ENCODE peak calls at places on chromosomes 11 and 22, in five cellular contexts. One of them, this sample, is unnamed.

GRCh38 chr11:68674461-68674860 is 9.9 kb upstream of the GAL start:
- DNase-seq in EL: no peak
- DNase-seq in stimulated activated CD8-positive, alpha-beta memory T cell treated with anti-CD3 and anti-CD28 coated beads, Interleukin-2, amount 100 ng/mL, for 48 hours: no peak
- DNase-seq in CD8-positive, alpha-beta T cell: no peak
- DNase-seq in mesendoderm: no peak
- DNase-seq in this sample: no peak

GRCh38 chr11:118877487-118878173 is 6.1 kb upstream of the CXCR5 start:
- DNase-seq in mesendoderm: no peak
- DNase-seq in CD8-positive, alpha-beta T cell: no peak
- DNase-seq in EL: no peak
- DNase-seq in stimulated activated CD8-positive, alpha-beta memory T cell treated with anti-CD3 and anti-CD28 coated beads, Interleukin-2, amount 100 ng/mL, for 48 hours: no peak
- DNase-seq in this sample: no peak

GRCh38 chr22:47748887-47749286 is 986.4 kb downstream of the TBC1D22A start:
- DNase-seq in CD8-positive, alpha-beta T cell: no peak
- DNase-seq in EL: no peak
- DNase-seq in stimulated activated CD8-positive, alpha-beta memory T cell treated with anti-CD3 and anti-CD28 coated beads, Interleukin-2, amount 100 ng/mL, for 48 hours: no peak
- DNase-seq in mesendoderm: no peak
- DNase-seq in this sample: no peak

GRCh38 chr22:36285545-36285944 is 32.6 kb downstream of the APOL1 start:
- DNase-seq in stimulated activated CD8-positive, alpha-beta memory T cell treated with anti-CD3 and anti-CD28 coated beads, Interleukin-2, amount 100 ng/mL, for 48 hours: no peak
- DNase-seq in CD8-positive, alpha-beta T cell: no peak
- DNase-seq in mesendoderm: no peak
- DNase-seq in EL: no peak
- DNase-seq in this sample: no peak

GRCh38 chr11:1518301-1518700 is 31.7 kb upstream of the MOB2 start:
- DNase-seq in CD8-positive, alpha-beta T cell: no peak
- DNase-seq in mesendoderm: no peak
- DNase-seq in stimulated activated CD8-positive, alpha-beta memory T cell treated with anti-CD3 and anti-CD28 coated beads, Interleukin-2, amount 100 ng/mL, for 48 hours: no peak
- DNase-seq in EL: no peak
- DNase-seq in this sample: no peak

GRCh38 chr11:79340535-79340934 is 100.3 kb downstream of the TENM4 start:
- DNase-seq in stimulated activated CD8-positive, alpha-beta memory T cell treated with anti-CD3 and anti-CD28 coated beads, Interleukin-2, amount 100 ng/mL, for 48 hours: no peak
- DNase-seq in EL: no peak
- DNase-seq in CD8-positive, alpha-beta T cell: no peak
- DNase-seq in mesendoderm: no peak
- DNase-seq in this sample: no peak

GRCh38 chr11:83573097-83573496 is 286.9 kb upstream of the CCDC90B start:
- DNase-seq in EL: peak; percentile 51
- DNase-seq in CD8-positive, alpha-beta T cell: no peak
- DNase-seq in stimulated activated CD8-positive, alpha-beta memory T cell treated with anti-CD3 and anti-CD28 coated beads, Interleukin-2, amount 100 ng/mL, for 48 hours: no peak
- DNase-seq in mesendoderm: no peak
- DNase-seq in this sample: peak; percentile 39

GRCh38 chr22:42960146-42960509 is 54.8 kb downstream of the PACSIN2 start:
- DNase-seq in mesendoderm: no peak
- DNase-seq in EL: no peak
- DNase-seq in CD8-positive, alpha-beta T cell: no peak
- DNase-seq in stimulated activated CD8-positive, alpha-beta memory T cell treated with anti-CD3 and anti-CD28 coated beads, Interleukin-2, amount 100 ng/mL, for 48 hours: no peak
- DNase-seq in this sample: no peak

GRCh38 chr11:78657968-78658839 is 83.5 kb upstream of the NARS2 start:
- DNase-seq in EL: no peak
- DNase-seq in stimulated activated CD8-positive, alpha-beta memory T cell treated with anti-CD3 and anti-CD28 coated beads, Interleukin-2, amount 100 ng/mL, for 48 hours: no peak
- DNase-seq in mesendoderm: no peak
- DNase-seq in CD8-positive, alpha-beta T cell: peak; percentile 31
- DNase-seq in this sample: no peak

GRCh38 chr22:49657275-49657973 is 170.2 kb downstream of the BRD1 start:
- DNase-seq in CD8-positive, alpha-beta T cell: peak; percentile 80
- DNase-seq in mesendoderm: peak; percentile 23
- DNase-seq in EL: no peak
- DNase-seq in stimulated activated CD8-positive, alpha-beta memory T cell treated with anti-CD3 and anti-CD28 coated beads, Interleukin-2, amount 100 ng/mL, for 48 hours: peak; percentile 54
- DNase-seq in this sample: peak; percentile 1

GRCh38 chr11:112394304-112394703 is 133.6 kb upstream of the PLET1 start:
- DNase-seq in mesendoderm: no peak
- DNase-seq in stimulated activated CD8-positive, alpha-beta memory T cell treated with anti-CD3 and anti-CD28 coated beads, Interleukin-2, amount 100 ng/mL, for 48 hours: no peak
- DNase-seq in CD8-positive, alpha-beta T cell: no peak
- DNase-seq in EL: no peak
- DNase-seq in this sample: no peak

GRCh38 chr22:46798366-46799057 is 36.1 kb downstream of the TBC1D22A start:
- DNase-seq in stimulated activated CD8-positive, alpha-beta memory T cell treated with anti-CD3 and anti-CD28 coated beads, Interleukin-2, amount 100 ng/mL, for 48 hours: peak; percentile 62
- DNase-seq in EL: peak; percentile 67
- DNase-seq in mesendoderm: peak; percentile 86
- DNase-seq in CD8-positive, alpha-beta T cell: peak; percentile 83
- DNase-seq in this sample: peak; percentile 23

GRCh38 chr11:65873280-65874156 is 918 bp upstream of the EFEMP2 start:
- DNase-seq in EL: peak; percentile 94
- DNase-seq in mesendoderm: peak; percentile 93
- DNase-seq in CD8-positive, alpha-beta T cell: peak; percentile 99
- DNase-seq in stimulated activated CD8-positive, alpha-beta memory T cell treated with anti-CD3 and anti-CD28 coated beads, Interleukin-2, amount 100 ng/mL, for 48 hours: peak; percentile 94
- DNase-seq in this sample: peak; percentile 86

GRCh38 chr11:2093575-2094353 is 45.4 kb downstream of the IGF2 start:
- DNase-seq in CD8-positive, alpha-beta T cell: no peak
- DNase-seq in EL: no peak
- DNase-seq in mesendoderm: no peak
- DNase-seq in stimulated activated CD8-positive, alpha-beta memory T cell treated with anti-CD3 and anti-CD28 coated beads, Interleukin-2, amount 100 ng/mL, for 48 hours: no peak
- DNase-seq in this sample: no peak

GRCh38 chr22:19579880-19580279 is 55.7 kb upstream of the CLDN5 start:
- DNase-seq in stimulated activated CD8-positive, alpha-beta memory T cell treated with anti-CD3 and anti-CD28 coated beads, Interleukin-2, amount 100 ng/mL, for 48 hours: peak; percentile 23
- DNase-seq in mesendoderm: no peak
- DNase-seq in CD8-positive, alpha-beta T cell: no peak
- DNase-seq in EL: no peak
- DNase-seq in this sample: peak; percentile 43

GRCh38 chr11:34234086-34234740 is 123.6 kb downstream of the ABTB2 start:
- DNase-seq in EL: peak; percentile 68
- DNase-seq in mesendoderm: peak; percentile 96
- DNase-seq in CD8-positive, alpha-beta T cell: peak; percentile 75
- DNase-seq in stimulated activated CD8-positive, alpha-beta memory T cell treated with anti-CD3 and anti-CD28 coated beads, Interleukin-2, amount 100 ng/mL, for 48 hours: peak; percentile 55
- DNase-seq in this sample: peak; percentile 90

This sample was measured in A172.